ENCODE peak calls at places on chromosomes 3 and 15, in eight cellular contexts. One of them, this sample, is unnamed.

GRCh38 chr3:194804796-194805195 is 119.1 kb downstream of the FAM43A start:
- DNase-seq in stomach: no peak
- DNase-seq in T-cell: no peak
- DNase-seq in mucosa of gallbladder: no peak
- DNase-seq in RPMI7951: no peak
- DNase-seq in Panc1: no peak
- DNase-seq in NCI-H2081: no peak
- DNase-seq in A172: no peak
- DNase-seq in this sample: no peak

GRCh38 chr15:48965972-48966371 is 2.3 kb upstream of the SHC4 start:
- DNase-seq in Panc1: no peak
- DNase-seq in RPMI7951: peak; percentile 78
- DNase-seq in NCI-H2081: no peak
- DNase-seq in stomach: no peak
- DNase-seq in mucosa of gallbladder: no peak
- DNase-seq in T-cell: no peak
- DNase-seq in A172: peak; percentile 46
- DNase-seq in this sample: no peak

GRCh38 chr3:97711664-97712063 is 52.9 kb upstream of the ARL6 start:
- DNase-seq in mucosa of gallbladder: no peak
- DNase-seq in T-cell: no peak
- DNase-seq in Panc1: no peak
- DNase-seq in A172: no peak
- DNase-seq in NCI-H2081: no peak
- DNase-seq in RPMI7951: no peak
- DNase-seq in stomach: no peak
- DNase-seq in this sample: no peak

GRCh38 chr3:193407688-193408087 is 29.1 kb upstream of the ATP13A5 start:
- DNase-seq in mucosa of gallbladder: no peak
- DNase-seq in NCI-H2081: no peak
- DNase-seq in RPMI7951: no peak
- DNase-seq in T-cell: no peak
- DNase-seq in Panc1: no peak
- DNase-seq in A172: no peak
- DNase-seq in stomach: no peak
- DNase-seq in this sample: no peak

GRCh38 chr3:126197854-126198584 is 17.6 kb upstream of the ALDH1L1 start:
- DNase-seq in A172: peak; percentile 73
- DNase-seq in RPMI7951: peak; percentile 66
- DNase-seq in Panc1: peak; percentile 46
- DNase-seq in mucosa of gallbladder: peak; percentile 59
- DNase-seq in NCI-H2081: peak; percentile 66
- DNase-seq in stomach: peak; percentile 65
- DNase-seq in T-cell: no peak
- DNase-seq in this sample: no peak

GRCh38 chr15:64187396-64188191 is 24.8 kb upstream of the PPIB start:
- DNase-seq in T-cell: no peak
- DNase-seq in stomach: no peak
- DNase-seq in Panc1: no peak
- DNase-seq in mucosa of gallbladder: no peak
- DNase-seq in A172: no peak
- DNase-seq in RPMI7951: no peak
- DNase-seq in NCI-H2081: no peak
- DNase-seq in this sample: no peak

GRCh38 chr3:56818156-56818985 is 16.6 kb upstream of the ARHGEF3 start:
- DNase-seq in A172: no peak
- DNase-seq in NCI-H2081: no peak
- DNase-seq in stomach: no peak
- DNase-seq in Panc1: no peak
- DNase-seq in mucosa of gallbladder: no peak
- DNase-seq in T-cell: no peak
- DNase-seq in RPMI7951: no peak
- DNase-seq in this sample: no peak

GRCh38 chr15:52805351-52806283 is 15.5 kb upstream of the ONECUT1 start:
- DNase-seq in RPMI7951: no peak
- DNase-seq in Panc1: no peak
- DNase-seq in A172: no peak
- DNase-seq in mucosa of gallbladder: peak; percentile 48
- DNase-seq in NCI-H2081: no peak
- DNase-seq in stomach: no peak
- DNase-seq in T-cell: no peak
- DNase-seq in this sample: no peak

GRCh38 chr15:78727561-78727960 is 83.7 kb downstream of the ADAMTS7 start:
- DNase-seq in stomach: no peak
- DNase-seq in A172: peak; percentile 44
- DNase-seq in Panc1: no peak
- DNase-seq in T-cell: no peak
- DNase-seq in NCI-H2081: no peak
- DNase-seq in RPMI7951: peak; percentile 37
- DNase-seq in mucosa of gallbladder: no peak
- DNase-seq in this sample: no peak

GRCh38 chr15:36414670-36415069 is 164.8 kb upstream of the CDIN1 start:
- DNase-seq in mucosa of gallbladder: no peak
- DNase-seq in A172: peak; percentile 80
- DNase-seq in Panc1: no peak
- DNase-seq in T-cell: no peak
- DNase-seq in NCI-H2081: no peak
- DNase-seq in RPMI7951: peak; percentile 75
- DNase-seq in stomach: no peak
- DNase-seq in this sample: no peak

GRCh38 chr3:71061581-71061980 is 521.9 kb downstream of the FOXP1 start:
- DNase-seq in T-cell: no peak
- DNase-seq in mucosa of gallbladder: no peak
- DNase-seq in Panc1: no peak
- DNase-seq in stomach: no peak
- DNase-seq in NCI-H2081: no peak
- DNase-seq in RPMI7951: no peak
- DNase-seq in A172: no peak
- DNase-seq in this sample: no peak

GRCh38 chr15:75827691-75828090 is 15.6 kb upstream of the UBE2Q2 start:
- DNase-seq in RPMI7951: no peak
- DNase-seq in T-cell: no peak
- DNase-seq in Panc1: no peak
- DNase-seq in A172: no peak
- DNase-seq in mucosa of gallbladder: no peak
- DNase-seq in stomach: no peak
- DNase-seq in NCI-H2081: no peak
- DNase-seq in this sample: no peak

GRCh38 chr15:78909791-78910228 is 35.0 kb downstream of the CTSH start:
- DNase-seq in NCI-H2081: peak; percentile 43
- DNase-seq in A172: peak; percentile 38
- DNase-seq in Panc1: no peak
- DNase-seq in RPMI7951: peak; percentile 51
- DNase-seq in mucosa of gallbladder: no peak
- DNase-seq in T-cell: no peak
- DNase-seq in stomach: no peak
- DNase-seq in this sample: no peak

GRCh38 chr3:161913786-161914389 is 417.3 kb downstream of the OTOL1 start:
- DNase-seq in stomach: no peak
- DNase-seq in Panc1: no peak
- DNase-seq in mucosa of gallbladder: no peak
- DNase-seq in A172: peak; percentile 89
- DNase-seq in T-cell: no peak
- DNase-seq in RPMI7951: peak; percentile 66
- DNase-seq in NCI-H2081: no peak
- DNase-seq in this sample: no peak

GRCh38 chr3:47857151-47857550 is 54.2 kb downstream of the DHX30 start:
- DNase-seq in A172: no peak
- DNase-seq in mucosa of gallbladder: no peak
- DNase-seq in stomach: no peak
- DNase-seq in Panc1: no peak
- DNase-seq in RPMI7951: no peak
- DNase-seq in T-cell: no peak
- DNase-seq in NCI-H2081: no peak
- DNase-seq in this sample: no peak

GRCh38 chr3:182083112-182083511 is 371.4 kb downstream of the SOX2 start:
- DNase-seq in stomach: no peak
- DNase-seq in T-cell: no peak
- DNase-seq in RPMI7951: no peak
- DNase-seq in A172: peak; percentile 27
- DNase-seq in NCI-H2081: no peak
- DNase-seq in mucosa of gallbladder: no peak
- DNase-seq in Panc1: peak; percentile 22
- DNase-seq in this sample: no peak

GRCh38 chr3:171269557-171269956 is 190.6 kb downstream of the TNIK start:
- DNase-seq in T-cell: no peak
- DNase-seq in RPMI7951: no peak
- DNase-seq in stomach: no peak
- DNase-seq in Panc1: no peak
- DNase-seq in NCI-H2081: no peak
- DNase-seq in A172: no peak
- DNase-seq in mucosa of gallbladder: no peak
- DNase-seq in this sample: no peak

GRCh38 chr3:116815831-116816588 is 106.4 kb downstream of the TUSC7 start:
- DNase-seq in RPMI7951: no peak
- DNase-seq in NCI-H2081: peak; percentile 4
- DNase-seq in T-cell: no peak
- DNase-seq in A172: no peak
- DNase-seq in stomach: no peak
- DNase-seq in mucosa of gallbladder: peak; percentile 56
- DNase-seq in Panc1: no peak
- DNase-seq in this sample: no peak

GRCh38 chr3:6351752-6352151 is 509.2 kb upstream of the GRM7 start:
- DNase-seq in RPMI7951: no peak
- DNase-seq in A172: no peak
- DNase-seq in NCI-H2081: no peak
- DNase-seq in mucosa of gallbladder: no peak
- DNase-seq in stomach: no peak
- DNase-seq in Panc1: no peak
- DNase-seq in T-cell: no peak
- DNase-seq in this sample: no peak

GRCh38 chr3:146469206-146470017 is at the start of gene PLSCR2:
- DNase-seq in T-cell: peak; percentile 59
- DNase-seq in stomach: peak; percentile 84
- DNase-seq in A172: peak; percentile 14
- DNase-seq in NCI-H2081: peak; percentile 84
- DNase-seq in mucosa of gallbladder: peak; percentile 73
- DNase-seq in RPMI7951: peak; percentile 26
- DNase-seq in Panc1: no peak
- DNase-seq in this sample: no peak